ENCODE peak calls at places on chromosomes 7 and 10, in eight cellular contexts. V is brain microvascular endothelial cell; A is breast epithelium; Z is fibroblast of lung; M is CD8-positive, alpha-beta T cell; F is SK-N-SH; H is astrocyte; Q is esophagus squamous epithelium. P is an unnamed sample.

GRCh38 chr10:23391817-23392216 is 47.1 kb upstream of the OTUD1 start:
- DNase-seq in V (no peak), A (no peak), Z (no peak), M (no peak), F (no peak), H (no peak), Q (no peak), P (no peak)

GRCh38 chr10:87534173-87534858 is 29.6 kb downstream of the MINPP1 start:
- DNase-seq in V (no peak), A (no peak), Z (no peak), M (no peak), F (no peak), H (no peak), Q (no peak), P (no peak)

GRCh38 chr7:14144538-14144937 is 155.1 kb upstream of the ETV1 start:
- DNase-seq in V (no peak), A (no peak), Z (peak; percentile 4), M (no peak), F (no peak), H (no peak), Q (no peak), P (no peak)

GRCh38 chr10:93267521-93267920 is 193.8 kb downstream of the CYP26A1 start:
- DNase-seq in V (no peak), A (no peak), Z (no peak), M (no peak), F (no peak), H (no peak), Q (no peak), P (no peak)

GRCh38 chr10:123999956-124000615 is 93.3 kb downstream of the CHST15 start:
- DNase-seq in V (no peak), A (peak; percentile 10), Z (no peak), M (no peak), F (peak; percentile 17), H (no peak), Q (no peak), P (no peak)

GRCh38 chr7:5231116-5231515 is 41.1 kb downstream of the WIPI2 start:
- DNase-seq in V (no peak), A (no peak), Z (no peak), M (no peak), F (no peak), H (no peak), Q (no peak), P (no peak)

GRCh38 chr7:39880556-39880955 is 69.5 kb upstream of the CDK13 start:
- DNase-seq in V (no peak), A (no peak), Z (peak; percentile 51), M (no peak), F (no peak), H (no peak), Q (no peak), P (no peak)

GRCh38 chr10:129105266-129105665 is 361.8 kb upstream of the MGMT start:
- DNase-seq in V (peak; percentile 20), A (no peak), Z (peak; percentile 86), M (no peak), F (no peak), H (no peak), Q (no peak), P (no peak)

GRCh38 chr10:126264089-126265018 is 123.9 kb downstream of the ADAM12 start:
- DNase-seq in V (no peak), A (no peak), Z (no peak), M (no peak), F (peak; percentile 51), H (no peak), Q (no peak), P (no peak)

GRCh38 chr7:111210996-111211395 is 120.1 kb downstream of the LRRN3 start:
- DNase-seq in V (peak; percentile 63), A (no peak), Z (peak; percentile 31), M (no peak), F (no peak), H (peak; percentile 54), Q (no peak), P (no peak)

GRCh38 chr7:143245123-143245522 is 18.1 kb upstream of the GSTK1 start:
- DNase-seq in V (no peak), A (no peak), Z (no peak), M (no peak), F (no peak), H (no peak), Q (no peak), P (no peak)

GRCh38 chr10:11178606-11179221 is 161.0 kb downstream of the CELF2 start:
- DNase-seq in V (peak; percentile 82), A (no peak), Z (peak; percentile 56), M (peak; percentile 66), F (peak; percentile 21), H (peak; percentile 88), Q (no peak), P (peak; percentile 71)

GRCh38 chr10:48287417-48288391 is 13.2 kb upstream of the FRMPD2 start:
- DNase-seq in V (no peak), A (peak; percentile 93), Z (no peak), M (no peak), F (peak; percentile 22), H (no peak), Q (no peak), P (no peak)

GRCh38 chr7:88062238-88062637 is 128.2 kb downstream of the ADAM22 start:
- DNase-seq in V (no peak), A (no peak), Z (no peak), M (no peak), F (no peak), H (no peak), Q (no peak), P (no peak)

GRCh38 chr10:6061056-6061455 is 1.1 kb downstream of the IL2RA start:
- DNase-seq in V (no peak), A (no peak), Z (no peak), M (no peak), F (no peak), H (no peak), Q (no peak), P (no peak)
- H3K27ac ChIP-seq in V (no peak overlapping the region), A (no peak overlapping the region), Z (no peak overlapping the region), M (no peak overlapping the region), F (no peak overlapping the region), H (no peak overlapping the region), Q (no peak overlapping the region), P (no peak overlapping the region)

DNA sequence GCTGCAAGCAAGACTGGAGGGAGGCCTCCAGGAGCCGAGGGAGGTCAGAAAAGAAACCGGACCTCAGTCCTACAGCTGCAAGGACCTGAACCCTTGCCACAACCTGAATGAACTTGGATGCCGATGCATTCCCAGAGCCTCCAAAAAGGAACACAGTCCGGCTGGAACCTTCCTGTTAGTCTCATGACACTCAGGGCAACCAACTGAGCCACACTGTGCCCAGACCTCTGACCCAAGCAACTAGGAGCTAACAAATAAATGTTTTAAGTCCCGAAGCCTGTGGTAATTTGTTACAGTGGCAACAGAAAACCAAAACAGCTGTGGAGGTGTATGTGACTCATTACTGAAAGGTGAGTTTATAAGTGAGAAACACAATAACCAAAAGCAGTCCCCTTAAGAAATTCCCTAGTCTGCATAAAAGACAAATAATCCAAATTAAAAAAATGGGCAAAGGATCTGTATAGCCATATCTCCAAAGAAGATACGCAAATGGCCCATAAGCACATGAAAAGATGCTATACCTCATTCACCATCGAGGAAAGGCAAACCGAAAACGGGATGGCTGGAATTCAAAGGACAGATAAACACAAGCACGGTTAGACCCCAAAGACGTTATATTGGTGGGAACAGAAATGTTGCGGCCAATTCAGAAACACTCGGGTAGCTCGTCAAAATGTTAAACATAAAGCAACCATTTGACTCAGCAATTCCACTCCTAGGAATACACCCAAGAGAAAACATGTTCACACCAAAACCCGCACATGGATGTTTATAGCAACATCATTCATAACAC is 24.8 kb downstream of the GNA12 start:
- DNase-seq in V (no peak), A (no peak), Z (no peak), M (no peak), F (no peak), H (peak; percentile 4), Q (no peak), P (no peak)
- H3K27ac ChIP-seq in V (peak overlapping the region; percentile 93), A (no peak overlapping the region), Z (peak overlapping the region; percentile 83), M (no peak overlapping the region), F (peak overlapping the region; percentile 78), H (peak overlapping the region; percentile 91), Q (no peak overlapping the region), P (no peak overlapping the region)

GRCh38 chr7:73366127-73366526 is 38.2 kb downstream of the FKBP6 start:
- DNase-seq in V (no peak), A (no peak), Z (no peak), M (no peak), F (no peak), H (no peak), Q (no peak), P (no peak)
- H3K27ac ChIP-seq in V (no peak overlapping the region), A (no peak overlapping the region), Z (no peak overlapping the region), M (no peak overlapping the region), F (no peak overlapping the region), H (no peak overlapping the region), Q (no peak overlapping the region), P (no peak overlapping the region)

GRCh38 chr10:99595236-99595635 is 25.0 kb downstream of the SLC25A28 start:
- DNase-seq in V (no peak), A (no peak), Z (no peak), M (no peak), F (no peak), H (no peak), Q (no peak), P (no peak)
- H3K27ac ChIP-seq in V (no peak overlapping the region), A (no peak overlapping the region), Z (no peak overlapping the region), M (no peak overlapping the region), F (no peak overlapping the region), H (no peak overlapping the region), Q (peak overlapping the region; percentile 76), P (no peak overlapping the region)

DNA sequence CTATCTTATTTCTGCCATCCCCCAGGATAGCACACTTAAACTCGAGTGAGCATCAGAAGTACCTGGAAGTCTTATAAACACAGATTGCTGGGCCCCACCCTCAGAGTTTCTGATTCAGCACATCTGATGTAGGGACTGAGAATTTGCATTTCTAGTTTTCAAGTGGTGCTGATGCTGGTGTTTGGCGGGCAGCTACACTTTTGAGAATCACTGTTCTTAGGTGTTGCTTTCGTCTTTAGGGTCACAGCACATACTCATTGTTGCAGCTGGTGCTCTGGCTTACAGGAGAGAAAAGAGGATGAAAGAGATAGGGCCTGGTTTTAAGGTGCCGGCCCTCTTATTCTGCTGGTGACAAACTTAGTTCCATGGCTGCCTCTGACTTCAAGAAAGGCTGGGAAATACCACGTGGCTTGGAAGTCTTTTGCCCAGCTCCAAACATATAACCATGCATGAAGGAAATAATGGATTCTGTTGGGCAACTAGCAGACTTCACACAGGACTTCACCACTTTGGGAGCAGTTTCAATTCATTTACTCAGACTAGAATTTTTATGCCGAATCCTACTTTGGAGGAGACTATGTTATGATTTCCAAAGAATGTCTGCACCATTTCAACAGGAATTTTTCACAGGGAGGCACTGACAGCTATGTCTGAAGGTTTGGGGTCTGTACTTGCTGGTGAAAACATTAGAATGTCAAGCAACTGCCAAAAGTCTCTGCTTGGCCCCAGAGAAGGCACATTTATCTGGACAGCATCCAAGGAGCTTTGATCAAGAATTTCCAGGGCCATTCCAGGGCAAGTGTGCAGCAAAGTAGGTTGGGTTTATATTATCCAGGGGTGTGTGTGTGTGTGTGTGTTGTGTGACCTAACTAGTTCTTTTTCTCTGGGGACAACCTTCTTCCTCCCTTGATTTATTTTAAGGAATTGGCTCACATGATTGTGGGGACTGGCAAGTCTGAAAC is 6.9 kb upstream of the MINDY4 start:
- DNase-seq in V (peak; percentile 41), A (peak; percentile 55), Z (peak; percentile 82), M (no peak), F (no peak), H (peak; percentile 60), Q (no peak), P (no peak)
- H3K27ac ChIP-seq in V (no peak overlapping the region), A (peak overlapping the region; percentile 8), Z (no peak overlapping the region), M (no peak overlapping the region), F (no peak overlapping the region), H (no peak overlapping the region), Q (peak overlapping the region; percentile 30), P (no peak overlapping the region)

GRCh38 chr7:74478671-74479065 is 25.0 kb downstream of the GTF2IRD1 start:
- DNase-seq in V (no peak), A (no peak), Z (peak; percentile 13), M (no peak), F (no peak), H (no peak), Q (no peak), P (no peak)
- H3K27ac ChIP-seq in V (peak overlapping the region; percentile 94), A (peak overlapping the region; percentile 93), Z (peak overlapping the region; percentile 95), M (no peak overlapping the region), F (peak overlapping the region; percentile 66), H (peak overlapping the region; percentile 97), Q (peak overlapping the region; percentile 93), P (no peak overlapping the region)

P was measured in CD4-positive, alpha-beta T cell.